ENCODE peak calls at places on chromosomes 16 and 17, in eight cellular contexts. B is NCI-H345; C is stimulated activated CD4-positive, alpha-beta T cell treated with anti-CD3 and anti-CD28 coated beads, TNF-alpha, amount 100 ng/mL, for 48 hours; O is coronary artery; R is HFFc6; J is kidney tubule cell; E is NCI-H774; W is lung. V is an unnamed sample.

GRCh38 chr17:82780981-82781893 is 29.4 kb downstream of the TBCD start:
- DNase-seq in C (no peak), R (no peak), E (no peak), J (no peak), W (no peak), B (no peak), O (no peak), V (no peak)

GRCh38 chr16:81513204-81514040 is 68.8 kb downstream of the CMIP start:
- DNase-seq in J (peak; percentile 40), B (no peak), C (no peak), O (no peak), R (no peak), W (no peak), E (no peak), V (no peak)

GRCh38 chr16:50742521-50743150 is 750 bp downstream of the CYLD start:
- DNase-seq in W (no peak), C (no peak), J (peak; percentile 73), B (no peak), E (no peak), R (peak; percentile 55), O (no peak), V (peak; percentile 78)

GRCh38 chr17:54256530-54256929 is 433.8 kb downstream of the KIF2B start:
- DNase-seq in B (no peak), E (no peak), W (no peak), O (no peak), C (no peak), R (no peak), J (no peak), V (no peak)

GRCh38 chr17:5254903-5255521 is 20.4 kb upstream of the SCIMP start:
- DNase-seq in J (no peak), B (no peak), W (no peak), E (no peak), O (no peak), R (no peak), C (no peak), V (no peak)

GRCh38 chr17:2058521-2059124 is 3.7 kb downstream of the HIC1 start:
- DNase-seq in C (no peak), E (no peak), W (peak; percentile 79), J (peak; percentile 57), B (no peak), R (peak; percentile 63), O (no peak), V (no peak)

GRCh38 chr17:80795737-80796136 is 195.9 kb upstream of the CHMP6 start:
- DNase-seq in E (no peak), R (no peak), J (peak; percentile 9), O (peak; percentile 63), B (no peak), W (peak; percentile 45), C (no peak), V (no peak)

GRCh38 chr17:42684033-42684625 is 1.8 kb downstream of the CNTNAP1 start:
- DNase-seq in J (no peak), E (no peak), W (no peak), R (no peak), B (no peak), O (no peak), C (no peak), V (no peak)

GRCh38 chr17:43034623-43035293 is 9.7 kb downstream of the RND2 start:
- DNase-seq in E (no peak), C (no peak), W (no peak), O (no peak), R (no peak), B (no peak), J (no peak), V (no peak)

GRCh38 chr17:68033636-68034451 is 1.7 kb upstream of the KPNA2 start:
- DNase-seq in R (peak; percentile 27), B (no peak), J (peak; percentile 74), E (no peak), O (no peak), C (no peak), W (no peak), V (peak; percentile 54)

GRCh38 chr17:77167472-77168306 is 26.9 kb downstream of the SEC14L1 start:
- DNase-seq in B (no peak), W (no peak), E (no peak), R (no peak), J (no peak), O (no peak), C (no peak), V (no peak)

GRCh38 chr16:57627184-57627871 is 1.1 kb upstream of the ADGRG1 start:
- DNase-seq in B (no peak), R (peak; percentile 95), J (peak; percentile 96), C (no peak), W (no peak), O (no peak), E (no peak), V (peak; percentile 85)